ENCODE peak calls at places on chromosomes 16 and 17, in eight cellular contexts. One of them, this sample, is unnamed.

GRCh38 chr17:74532115-74532514 is 840 bp upstream of the CD300LB start:
- DNase-seq in choroid plexus epithelial cell: no peak
- DNase-seq in astrocyte of the cerebellum: no peak
- DNase-seq in endothelial cell of umbilical vein: no peak
- DNase-seq in stomach: peak; percentile 35
- DNase-seq in HepG2: no peak
- DNase-seq in heart right ventricle: no peak
- DNase-seq in A549: no peak
- DNase-seq in this sample: no peak

GRCh38 chr17:1021147-1021546 is 24.2 kb downstream of the TIMM22 start:
- DNase-seq in choroid plexus epithelial cell: no peak
- DNase-seq in astrocyte of the cerebellum: no peak
- DNase-seq in endothelial cell of umbilical vein: no peak
- DNase-seq in stomach: no peak
- DNase-seq in HepG2: no peak
- DNase-seq in heart right ventricle: no peak
- DNase-seq in A549: no peak
- DNase-seq in this sample: no peak

GRCh38 chr17:1107777-1108559 is 71.8 kb downstream of the ABR start:
- DNase-seq in choroid plexus epithelial cell: no peak
- DNase-seq in astrocyte of the cerebellum: no peak
- DNase-seq in endothelial cell of umbilical vein: no peak
- DNase-seq in stomach: no peak
- DNase-seq in HepG2: no peak
- DNase-seq in heart right ventricle: peak; percentile 62
- DNase-seq in A549: no peak
- DNase-seq in this sample: no peak

GRCh38 chr17:72984145-72984924 is 108.2 kb downstream of the SLC39A11 start:
- DNase-seq in choroid plexus epithelial cell: peak; percentile 97
- DNase-seq in astrocyte of the cerebellum: peak; percentile 94
- DNase-seq in endothelial cell of umbilical vein: peak; percentile 81
- DNase-seq in stomach: no peak
- DNase-seq in HepG2: no peak
- DNase-seq in heart right ventricle: no peak
- DNase-seq in A549: no peak
- DNase-seq in this sample: peak; percentile 89

GRCh38 chr17:38796451-38796850 is 2.9 kb downstream of the PIP4K2B start:
- DNase-seq in choroid plexus epithelial cell: no peak
- DNase-seq in astrocyte of the cerebellum: no peak
- DNase-seq in endothelial cell of umbilical vein: no peak
- DNase-seq in stomach: no peak
- DNase-seq in HepG2: no peak
- DNase-seq in heart right ventricle: no peak
- DNase-seq in A549: no peak
- DNase-seq in this sample: no peak

GRCh38 chr17:28728364-28729200 is at the start of gene NEK8:
- DNase-seq in choroid plexus epithelial cell: peak; percentile 94
- DNase-seq in astrocyte of the cerebellum: peak; percentile 79
- DNase-seq in endothelial cell of umbilical vein: peak; percentile 96
- DNase-seq in stomach: peak; percentile 100
- DNase-seq in HepG2: peak; percentile 94
- DNase-seq in heart right ventricle: peak; percentile 96
- DNase-seq in A549: peak; percentile 97
- DNase-seq in this sample: peak; percentile 93

GRCh38 chr17:40457369-40457768 is 14.1 kb downstream of the IGFBP4 start:
- DNase-seq in choroid plexus epithelial cell: peak; percentile 27
- DNase-seq in astrocyte of the cerebellum: no peak
- DNase-seq in endothelial cell of umbilical vein: no peak
- DNase-seq in stomach: no peak
- DNase-seq in HepG2: no peak
- DNase-seq in heart right ventricle: no peak
- DNase-seq in A549: peak; percentile 28
- DNase-seq in this sample: no peak

GRCh38 chr16:4700997-4701743 is 7.8 kb downstream of the NUDT16L1 start:
- DNase-seq in choroid plexus epithelial cell: no peak
- DNase-seq in astrocyte of the cerebellum: no peak
- DNase-seq in endothelial cell of umbilical vein: no peak
- DNase-seq in stomach: peak; percentile 85
- DNase-seq in HepG2: no peak
- DNase-seq in heart right ventricle: peak; percentile 63
- DNase-seq in A549: no peak
- DNase-seq in this sample: no peak

GRCh38 chr16:30951785-30952184 is 2.9 kb downstream of the ORAI3 start:
- DNase-seq in choroid plexus epithelial cell: peak; percentile 74
- DNase-seq in astrocyte of the cerebellum: peak; percentile 56
- DNase-seq in endothelial cell of umbilical vein: peak; percentile 67
- DNase-seq in stomach: peak; percentile 81
- DNase-seq in HepG2: no peak
- DNase-seq in heart right ventricle: peak; percentile 68
- DNase-seq in A549: no peak
- DNase-seq in this sample: peak; percentile 55

GRCh38 chr16:17921357-17921978 is 415.1 kb downstream of the NPIPA8 start:
- DNase-seq in choroid plexus epithelial cell: no peak
- DNase-seq in astrocyte of the cerebellum: no peak
- DNase-seq in endothelial cell of umbilical vein: no peak
- DNase-seq in stomach: no peak
- DNase-seq in HepG2: peak; percentile 64
- DNase-seq in heart right ventricle: no peak
- DNase-seq in A549: peak; percentile 14
- DNase-seq in this sample: no peak
- TF ChIP-seq CTCF in choroid plexus epithelial cell: peak; percentile 29
- TF ChIP-seq CTCF in astrocyte of the cerebellum: peak; percentile 12
- TF ChIP-seq CTCF in endothelial cell of umbilical vein: peak; percentile 9
- TF ChIP-seq CTCF in stomach: peak; percentile 13
- TF ChIP-seq CTCF in HepG2: peak; percentile 91
- TF ChIP-seq CTCF in heart right ventricle: peak; percentile 18
- TF ChIP-seq CTCF in A549: peak; percentile 8
- TF ChIP-seq CTCF in this sample: no peak

GRCh38 chr16:69326172-69326873 is 4.1 kb downstream of the PDF start:
- DNase-seq in choroid plexus epithelial cell: no peak
- DNase-seq in astrocyte of the cerebellum: no peak
- DNase-seq in endothelial cell of umbilical vein: no peak
- DNase-seq in stomach: no peak
- DNase-seq in HepG2: peak; percentile 94
- DNase-seq in heart right ventricle: no peak
- DNase-seq in A549: no peak
- DNase-seq in this sample: no peak
- H3K4me3 ChIP-seq in choroid plexus epithelial cell: no peak overlapping the region
- H3K4me3 ChIP-seq in astrocyte of the cerebellum: no peak overlapping the region
- H3K4me3 ChIP-seq in endothelial cell of umbilical vein: no peak overlapping the region
- H3K4me3 ChIP-seq in stomach: no peak overlapping the region
- H3K4me3 ChIP-seq in HepG2: no peak overlapping the region
- H3K4me3 ChIP-seq in heart right ventricle: no peak overlapping the region
- H3K4me3 ChIP-seq in A549: no peak overlapping the region
- H3K4me3 ChIP-seq in this sample: no peak overlapping the region

GRCh38 chr17:78977992-78978973 is 1.4 kb downstream of the LGALS3BP start:
- DNase-seq in choroid plexus epithelial cell: no peak
- DNase-seq in astrocyte of the cerebellum: no peak
- DNase-seq in endothelial cell of umbilical vein: no peak
- DNase-seq in stomach: peak; percentile 44
- DNase-seq in HepG2: no peak
- DNase-seq in heart right ventricle: peak; percentile 63
- DNase-seq in A549: no peak
- DNase-seq in this sample: no peak
- TF ChIP-seq CTCF in choroid plexus epithelial cell: peak; percentile 6
- TF ChIP-seq CTCF in astrocyte of the cerebellum: no peak
- TF ChIP-seq CTCF in endothelial cell of umbilical vein: no peak
- TF ChIP-seq CTCF in stomach: no peak
- TF ChIP-seq CTCF in HepG2: peak; percentile 38
- TF ChIP-seq CTCF in heart right ventricle: peak; percentile 14
- TF ChIP-seq CTCF in A549: no peak
- TF ChIP-seq CTCF in this sample: no peak

GRCh38 chr17:76561332-76561731 is 21.5 kb downstream of the PRCD start:
- DNase-seq in choroid plexus epithelial cell: no peak
- DNase-seq in astrocyte of the cerebellum: no peak
- DNase-seq in endothelial cell of umbilical vein: peak; percentile 77
- DNase-seq in stomach: no peak
- DNase-seq in HepG2: no peak
- DNase-seq in heart right ventricle: no peak
- DNase-seq in A549: no peak
- DNase-seq in this sample: no peak
- H3K4me3 ChIP-seq in choroid plexus epithelial cell: no peak overlapping the region
- H3K4me3 ChIP-seq in astrocyte of the cerebellum: no peak overlapping the region
- H3K4me3 ChIP-seq in endothelial cell of umbilical vein: no peak overlapping the region
- H3K4me3 ChIP-seq in stomach: peak overlapping the region; percentile 17
- H3K4me3 ChIP-seq in HepG2: no peak overlapping the region
- H3K4me3 ChIP-seq in heart right ventricle: no peak overlapping the region
- H3K4me3 ChIP-seq in A549: no peak overlapping the region
- H3K4me3 ChIP-seq in this sample: no peak overlapping the region

This sample was measured in astrocyte of the spinal cord.